ENCODE peak calls at places on chromosomes 16 and 17, in seven cellular contexts. Z, F, N, J, L, W and V are unnamed samples.

GRCh38 chr16:88561485-88562369 is 8.5 kb upstream of the ZC3H18 start:
- DNase-seq in Z (peak; percentile 62), F (no peak), N (peak; percentile 20), J (peak; percentile 60), L (peak; percentile 46), W (peak; percentile 87), V (peak; percentile 81)

GRCh38 chr17:44892250-44892649 is 7.0 kb downstream of the EFTUD2 start:
- DNase-seq in Z (no peak), F (no peak), N (no peak), J (no peak), L (no peak), W (no peak), V (no peak)

GRCh38 chr16:1960665-1961630 is 1.6 kb downstream of the NDUFB10 start:
- DNase-seq in Z (no peak), F (no peak), N (no peak), J (no peak), L (peak; percentile 68), W (no peak), V (no peak)

GRCh38 chr16:78277374-78277773 is 177.9 kb downstream of the WWOX start:
- DNase-seq in Z (peak; percentile 45), F (no peak), N (no peak), J (no peak), L (no peak), W (no peak), V (no peak)

GRCh38 chr17:49739662-49740271 is 24.2 kb downstream of the FAM117A start:
- DNase-seq in Z (no peak), F (peak; percentile 85), N (no peak), J (peak; percentile 4), L (peak; percentile 61), W (peak; percentile 96), V (peak; percentile 64)

GRCh38 chr17:36132421-36132831 is 28.8 kb downstream of the CCL4 start:
- DNase-seq in Z (no peak), F (no peak), N (no peak), J (no peak), L (no peak), W (no peak), V (no peak)

GRCh38 chr17:38877130-38877851 is 7.4 kb downstream of the LASP1 start:
- DNase-seq in Z (no peak), F (no peak), N (no peak), J (no peak), L (no peak), W (no peak), V (no peak)

GRCh38 chr17:33948299-33948698 is 306.8 kb upstream of the CCL2 start:
- DNase-seq in Z (no peak), F (no peak), N (no peak), J (no peak), L (no peak), W (peak; percentile 37), V (no peak)

GRCh38 chr17:82933006-82933310 is 93.1 kb upstream of the ZNF750 start:
- DNase-seq in Z (no peak), F (peak; percentile 41), N (no peak), J (no peak), L (no peak), W (peak; percentile 76), V (no peak)

GRCh38 chr17:31900877-31901276 is 631 bp downstream of the UTP6 start:
- DNase-seq in Z (no peak), F (no peak), N (no peak), J (peak; percentile 3), L (peak; percentile 33), W (no peak), V (no peak)

GRCh38 chr16:6484931-6485330 is 847.7 kb upstream of the RBFOX1 start:
- DNase-seq in Z (no peak), F (no peak), N (no peak), J (no peak), L (no peak), W (no peak), V (no peak)

GRCh38 chr17:19415806-19416775 is 5.1 kb downstream of the RNF112 start:
- DNase-seq in Z (no peak), F (no peak), N (no peak), J (no peak), L (no peak), W (no peak), V (no peak)

GRCh38 chr16:11669380-11670146 is 1.3 kb downstream of the SNN start:
- DNase-seq in Z (no peak), F (no peak), N (no peak), J (no peak), L (no peak), W (peak; percentile 94), V (peak; percentile 65)

GRCh38 chr17:58703137-58703846 is 10.9 kb downstream of the RAD51C start:
- DNase-seq in Z (no peak), F (no peak), N (peak; percentile 34), J (no peak), L (peak; percentile 5), W (no peak), V (no peak)

GRCh38 chr17:62892870-62893338 is 73.1 kb upstream of the TANC2 start:
- DNase-seq in Z (no peak), F (peak; percentile 72), N (no peak), J (peak; percentile 70), L (peak; percentile 96), W (no peak), V (no peak)

GRCh38 chr17:46943511-46944393 is 20.8 kb downstream of the GOSR2 start:
- DNase-seq in Z (no peak), F (no peak), N (no peak), J (peak; percentile 43), L (no peak), W (no peak), V (no peak)

GRCh38 chr17:20284018-20284417 is 183.3 kb downstream of the LGALS9B start:
- DNase-seq in Z (no peak), F (no peak), N (peak; percentile 55), J (no peak), L (no peak), W (no peak), V (no peak)

GRCh38 chr17:20043034-20043433 is 33.9 kb downstream of the SPECC1 start:
- DNase-seq in Z (no peak), F (no peak), N (no peak), J (no peak), L (no peak), W (no peak), V (no peak)

GRCh38 chr17:75154195-75155106 is at the start of gene JPT1:
- DNase-seq in Z (peak; percentile 97), F (peak; percentile 98), N (peak; percentile 98), J (peak; percentile 98), L (peak; percentile 99), W (peak; percentile 99), V (peak; percentile 98)

GRCh38 chr17:39194089-39194984 is 3.1 kb downstream of the CACNB1 start:
- DNase-seq in Z (peak; percentile 78), F (peak; percentile 79), N (no peak), J (no peak), L (no peak), W (no peak), V (no peak)

GRCh38 chr17:52106638-52107261 is 51.8 kb downstream of the CA10 start:
- DNase-seq in Z (peak; percentile 60), F (no peak), N (peak; percentile 12), J (peak; percentile 13), L (peak; percentile 61), W (no peak), V (peak; percentile 46)

GRCh38 chr16:87203060-87203656 is 114.0 kb downstream of the C16orf95 start:
- DNase-seq in Z (peak; percentile 84), F (peak; percentile 85), N (peak; percentile 47), J (peak; percentile 67), L (peak; percentile 79), W (no peak), V (peak; percentile 79)

GRCh38 chr17:78324391-78325075 is 35.3 kb downstream of the SOCS3 start:
- DNase-seq in Z (peak; percentile 61), F (no peak), N (peak; percentile 57), J (no peak), L (no peak), W (peak; percentile 95), V (no peak)
- TF ChIP-seq CTCF in Z (no peak), F (no peak), N (no peak), J (no peak), L (no peak), W (no peak), V (no peak)

GRCh38 chr17:56679148-56679766 is 85.8 kb downstream of the NOG start:
- DNase-seq in Z (peak; percentile 23), F (no peak), N (peak; percentile 16), J (no peak), L (peak; percentile 23), W (no peak), V (peak; percentile 51)
- TF ChIP-seq CTCF in Z (peak; percentile 63), F (peak; percentile 57), N (peak; percentile 75), J (peak; percentile 80), L (no peak), W (no peak), V (peak; percentile 41)

GRCh38 chr16:17638134-17638533 is 167.4 kb upstream of the XYLT1 start:
- DNase-seq in Z (no peak), F (no peak), N (no peak), J (no peak), L (no peak), W (no peak), V (no peak)

GRCh38 chr16:17633146-17633966 is 162.6 kb upstream of the XYLT1 start:
- DNase-seq in Z (no peak), F (no peak), N (peak; percentile 9), J (no peak), L (peak; percentile 1), W (no peak), V (no peak)

GRCh38 chr16:17629936-17630335 is 159.2 kb upstream of the XYLT1 start:
- DNase-seq in Z (no peak), F (no peak), N (no peak), J (no peak), L (no peak), W (no peak), V (no peak)

GRCh38 chr16:17635183-17635582 is 164.4 kb upstream of the XYLT1 start:
- DNase-seq in Z (no peak), F (no peak), N (no peak), J (no peak), L (no peak), W (no peak), V (no peak)
- TF ChIP-seq CTCF in Z (no peak), F (no peak), N (no peak), J (no peak), L (no peak), W (no peak), V (no peak)

DNA sequence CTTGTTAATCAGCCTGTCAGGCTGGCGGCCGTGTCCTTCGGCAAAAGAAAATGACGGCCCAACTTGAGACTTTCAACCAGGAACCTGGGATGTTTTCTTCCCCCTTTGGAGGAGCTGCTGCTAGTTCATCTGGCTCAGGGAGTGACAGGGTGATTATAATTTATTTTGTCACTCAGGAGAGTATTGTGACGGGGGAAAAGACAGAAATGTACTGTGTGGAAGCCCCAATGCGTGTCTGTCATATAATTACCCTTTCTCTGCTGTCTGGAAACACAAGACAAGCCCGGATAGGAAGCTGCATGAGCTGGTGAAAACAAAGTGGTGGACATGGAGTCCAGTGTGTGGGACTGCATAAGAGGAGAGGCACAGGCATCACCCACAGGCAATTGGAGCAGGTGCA is 326.2 kb upstream of the HSBP1 start:
- DNase-seq in Z (no peak), F (no peak), N (no peak), J (no peak), L (no peak), W (no peak), V (no peak)
- TF ChIP-seq CTCF in Z (no peak), F (no peak), N (no peak), J (no peak), L (no peak), W (no peak), V (no peak)

GRCh38 chr16:68364601-68364998 is 53.8 kb downstream of the PRMT7 start:
- DNase-seq in Z (no peak), F (no peak), N (no peak), J (no peak), L (no peak), W (no peak), V (no peak)
- TF ChIP-seq CTCF in Z (no peak), F (peak; percentile 16), N (peak; percentile 13), J (no peak), L (no peak), W (no peak), V (no peak)

GRCh38 chr16:13767215-13767614 is 152.7 kb upstream of the ERCC4 start:
- DNase-seq in Z (peak; percentile 4), F (no peak), N (peak; percentile 5), J (peak; percentile 11), L (peak; percentile 24), W (no peak), V (no peak)
- TF ChIP-seq CTCF in Z (peak; percentile 21), F (no peak), N (peak; percentile 30), J (peak; percentile 33), L (no peak), W (no peak), V (no peak)